ENCODE peak calls at places on chromosomes 6 and 20, in five cellular contexts. B is GM23248, C is Panc1, H is AG10803, I is tibial artery. W is an unnamed sample.

GRCh38 chr6:138520463-138520862 is 21.2 kb upstream of the NHSL1 start:
- DNase-seq in B (peak; percentile 60), C (no peak), H (peak; percentile 49), I (no peak), W (no peak)

GRCh38 chr6:68628156-68628555 is 6.9 kb upstream of the ADGRB3 start:
- DNase-seq in B (no peak), C (no peak), H (no peak), I (no peak), W (no peak)

GRCh38 chr6:24495516-24495847 is 713 bp downstream of the ALDH5A1 start:
- DNase-seq in B (peak; percentile 48), C (no peak), H (peak; percentile 3), I (peak; percentile 84), W (peak; percentile 31)

GRCh38 chr20:63007722-63008488 is 1.1 kb upstream of the BHLHE23 start:
- DNase-seq in B (no peak), C (no peak), H (no peak), I (no peak), W (no peak)

GRCh38 chr6:163165155-163165910 is 249.2 kb upstream of the QKI start:
- DNase-seq in B (no peak), C (no peak), H (no peak), I (no peak), W (no peak)

GRCh38 chr6:21679761-21680265 is 86.3 kb downstream of the SOX4 start:
- DNase-seq in B (peak; percentile 80), C (no peak), H (peak; percentile 86), I (no peak), W (peak; percentile 78)

GRCh38 chr20:8246153-8246552 is 114.1 kb downstream of the PLCB1 start:
- DNase-seq in B (no peak), C (no peak), H (no peak), I (no peak), W (no peak)

GRCh38 chr6:129631070-129631469 is 78.9 kb downstream of the ARHGAP18 start:
- DNase-seq in B (no peak), C (no peak), H (no peak), I (no peak), W (no peak)

GRCh38 chr20:36591854-36592641 is 13.5 kb upstream of the RAB5IF start:
- DNase-seq in B (peak; percentile 64), C (no peak), H (peak; percentile 55), I (no peak), W (no peak)

DNA sequence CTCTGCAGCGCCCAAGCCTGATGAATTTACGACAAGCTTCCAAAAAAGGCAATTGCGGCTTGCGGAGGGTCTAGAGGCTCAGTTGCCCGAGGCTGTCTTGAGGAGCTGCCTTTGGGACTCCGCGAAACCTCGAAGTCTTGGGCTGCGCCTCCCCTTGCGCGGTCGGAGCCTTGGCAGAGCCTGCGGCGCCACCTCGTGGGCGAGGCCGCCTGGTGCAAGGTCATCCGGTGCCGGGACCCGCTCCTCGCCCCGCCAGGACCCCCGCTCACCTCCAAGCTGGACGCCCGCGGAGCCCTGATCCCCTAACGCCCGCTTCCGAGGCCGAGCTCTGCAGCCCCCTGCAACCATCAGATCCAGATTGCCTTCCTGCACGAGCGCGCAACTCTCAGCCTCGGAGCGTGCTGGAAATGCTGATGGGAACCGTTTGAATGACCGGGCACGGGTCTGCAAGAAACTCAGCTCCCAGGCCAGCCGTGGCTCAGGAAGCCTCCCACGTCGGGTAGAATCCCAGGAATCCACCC is 14.9 kb upstream of the FAM210B start:
- DNase-seq in B (peak; percentile 75), C (no peak), H (peak; percentile 43), I (no peak), W (peak; percentile 11)
- H3K4me3 ChIP-seq in B (peak overlapping the region; percentile 61), C (peak overlapping the region; percentile 33), H (peak overlapping the region; percentile 40), I (no peak overlapping the region), W (peak overlapping the region; percentile 20)

GRCh38 chr20:35023624-35024023 is 68.0 kb downstream of the MYH7B start:
- DNase-seq in B (no peak), C (no peak), H (no peak), I (no peak), W (no peak)
- H3K4me3 ChIP-seq in B (no peak overlapping the region), C (no peak overlapping the region), H (no peak overlapping the region), I (no peak overlapping the region), W (no peak overlapping the region)

DNA sequence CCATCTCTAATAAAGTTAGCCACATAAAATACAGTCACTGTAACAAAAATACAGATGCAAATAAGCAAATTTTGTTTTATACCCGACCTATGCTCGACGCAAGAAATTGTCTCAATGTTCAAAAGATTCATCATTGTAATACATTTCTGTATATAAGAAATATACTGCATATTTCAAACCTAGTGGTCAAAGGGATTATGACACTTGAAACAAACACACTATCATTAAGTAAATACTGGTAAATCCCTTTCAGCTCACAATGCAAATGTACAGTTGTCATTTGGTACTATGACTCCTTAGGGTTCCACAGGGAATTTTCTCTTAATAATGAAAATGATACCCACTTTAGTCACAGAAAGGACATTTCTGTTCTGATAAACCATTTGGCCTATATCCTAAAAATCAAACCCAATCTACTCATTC is 2.2 kb downstream of the HIVEP2 start:
- DNase-seq in B (peak; percentile 62), C (no peak), H (peak; percentile 58), I (no peak), W (no peak)
- H3K4me3 ChIP-seq in B (peak overlapping the region; percentile 94), C (no peak overlapping the region), H (peak overlapping the region; percentile 71), I (no peak overlapping the region), W (no peak overlapping the region)

GRCh38 chr6:83708546-83708969 is 343 bp downstream of the SNAP91 start:
- DNase-seq in B (peak; percentile 38), C (no peak), H (no peak), I (no peak), W (no peak)
- H3K4me3 ChIP-seq in B (peak overlapping the region; percentile 70), C (peak overlapping the region; percentile 51), H (peak overlapping the region; percentile 38), I (peak overlapping the region; percentile 59), W (peak overlapping the region; percentile 50)

DNA sequence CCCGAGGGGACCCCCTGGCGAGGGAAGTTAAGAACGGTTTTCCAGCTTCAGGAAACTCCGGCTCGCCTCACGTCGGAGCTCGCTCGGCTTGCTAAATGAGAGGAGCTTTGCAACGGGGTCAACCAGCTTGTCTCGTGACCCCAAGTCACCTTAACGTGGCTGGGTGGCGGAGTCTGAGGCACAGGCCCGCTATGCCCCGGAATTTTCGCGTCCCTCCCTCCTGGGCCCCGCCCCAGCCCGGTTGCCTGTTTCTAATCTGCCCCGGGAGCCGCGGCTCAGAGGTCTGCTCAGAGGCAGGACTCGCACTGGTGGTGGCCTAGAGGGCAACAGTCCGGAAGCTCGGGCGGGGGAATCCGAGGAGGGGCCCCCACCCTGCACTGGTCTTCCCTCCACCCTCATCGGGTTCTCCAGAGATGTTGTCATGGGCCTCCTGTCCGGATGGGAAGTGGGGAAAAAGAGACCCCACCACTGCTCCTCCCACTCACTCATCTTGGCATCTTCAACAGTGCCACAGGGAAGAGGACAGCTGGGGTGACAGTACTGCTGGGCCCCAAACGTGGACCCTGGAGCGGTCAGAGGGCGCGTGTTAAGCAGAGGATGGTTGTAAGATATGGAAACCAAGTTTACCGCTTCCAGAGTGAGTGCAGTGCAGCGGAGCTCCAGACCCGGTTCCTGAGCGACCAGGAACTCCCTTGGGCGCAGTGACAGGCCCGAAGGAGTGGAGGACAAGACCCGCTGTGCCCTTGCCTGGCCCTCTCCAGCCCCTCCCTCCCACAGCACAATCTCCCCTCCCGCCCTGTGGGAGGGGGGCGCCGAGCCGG is 3.4 kb downstream of the NR2E1 start:
- DNase-seq in B (peak; percentile 35), C (no peak), H (no peak), I (no peak), W (no peak)
- H3K4me3 ChIP-seq in B (no peak overlapping the region), C (no peak overlapping the region), H (no peak overlapping the region), I (no peak overlapping the region), W (no peak overlapping the region)

W was measured in brain microvascular endothelial cell.